ENCODE peak calls at places on chromosomes 1 and 21, in six cellular contexts. One of them, this sample, is unnamed.

GRCh38 chr1:228527596-228527995 is 40.4 kb downstream of the RNF187 start:
- DNase-seq in IMR-90: no peak
- DNase-seq in K562: no peak
- DNase-seq in HepG2: no peak
- DNase-seq in GM12878: no peak
- DNase-seq in A549: no peak
- DNase-seq in this sample: no peak

GRCh38 chr1:97943354-97943753 is 22.5 kb upstream of the DPYD start:
- DNase-seq in GM12878: no peak
- DNase-seq in HepG2: no peak
- DNase-seq in A549: no peak
- DNase-seq in IMR-90: peak; percentile 78
- DNase-seq in K562: no peak
- DNase-seq in this sample: peak; percentile 55

GRCh38 chr1:201025571-201026002 is 2.1 kb upstream of the KIF21B start:
- DNase-seq in GM12878: no peak
- DNase-seq in K562: peak; percentile 56
- DNase-seq in A549: peak; percentile 79
- DNase-seq in HepG2: no peak
- DNase-seq in IMR-90: peak; percentile 79
- DNase-seq in this sample: no peak

GRCh38 chr21:35428489-35428888 is 379.4 kb upstream of the RUNX1 start:
- DNase-seq in HepG2: no peak
- DNase-seq in IMR-90: no peak
- DNase-seq in GM12878: no peak
- DNase-seq in K562: no peak
- DNase-seq in A549: no peak
- DNase-seq in this sample: no peak

GRCh38 chr1:185895208-185895900 is 161.2 kb downstream of the HMCN1 start:
- DNase-seq in HepG2: no peak
- DNase-seq in K562: no peak
- DNase-seq in A549: no peak
- DNase-seq in GM12878: no peak
- DNase-seq in IMR-90: no peak
- DNase-seq in this sample: no peak

GRCh38 chr1:174021611-174022079 is 512 bp downstream of the RC3H1 start:
- DNase-seq in GM12878: no peak
- DNase-seq in HepG2: peak; percentile 24
- DNase-seq in K562: peak; percentile 49
- DNase-seq in A549: no peak
- DNase-seq in IMR-90: peak; percentile 35
- DNase-seq in this sample: peak; percentile 72

GRCh38 chr1:58814251-58815068 is 30.6 kb upstream of the JUN start:
- DNase-seq in K562: peak; percentile 14
- DNase-seq in A549: no peak
- DNase-seq in GM12878: no peak
- DNase-seq in HepG2: no peak
- DNase-seq in IMR-90: peak; percentile 39
- DNase-seq in this sample: no peak

GRCh38 chr1:167601442-167602380 is 28.3 kb upstream of the RCSD1 start:
- DNase-seq in IMR-90: no peak
- DNase-seq in A549: no peak
- DNase-seq in HepG2: no peak
- DNase-seq in GM12878: no peak
- DNase-seq in K562: no peak
- DNase-seq in this sample: peak; percentile 30

GRCh38 chr21:31524140-31524539 is 135.4 kb upstream of the SOD1 start:
- DNase-seq in K562: no peak
- DNase-seq in HepG2: no peak
- DNase-seq in A549: no peak
- DNase-seq in IMR-90: no peak
- DNase-seq in GM12878: no peak
- DNase-seq in this sample: no peak

GRCh38 chr1:212291505-212292134 is 6.4 kb downstream of the PPP2R5A start:
- DNase-seq in K562: peak; percentile 37
- DNase-seq in IMR-90: peak; percentile 44
- DNase-seq in A549: peak; percentile 66
- DNase-seq in GM12878: no peak
- DNase-seq in HepG2: peak; percentile 50
- DNase-seq in this sample: peak; percentile 71

GRCh38 chr1:22296701-22297591 is 154.0 kb upstream of the WNT4 start:
- DNase-seq in HepG2: no peak
- DNase-seq in K562: peak; percentile 50
- DNase-seq in A549: no peak
- DNase-seq in IMR-90: no peak
- DNase-seq in GM12878: no peak
- DNase-seq in this sample: no peak

GRCh38 chr1:182888736-182889531 is 49.8 kb downstream of the DHX9 start:
- DNase-seq in GM12878: no peak
- DNase-seq in K562: no peak
- DNase-seq in A549: no peak
- DNase-seq in IMR-90: peak; percentile 71
- DNase-seq in HepG2: no peak
- DNase-seq in this sample: no peak

GRCh38 chr1:52523376-52523775 is 29.5 kb downstream of the TUT4 start:
- DNase-seq in GM12878: no peak
- DNase-seq in IMR-90: peak; percentile 76
- DNase-seq in HepG2: no peak
- DNase-seq in A549: no peak
- DNase-seq in K562: no peak
- DNase-seq in this sample: no peak

GRCh38 chr1:236207121-236207520 is 64.8 kb downstream of the GPR137B start:
- DNase-seq in K562: no peak
- DNase-seq in A549: no peak
- DNase-seq in GM12878: no peak
- DNase-seq in IMR-90: no peak
- DNase-seq in HepG2: no peak
- DNase-seq in this sample: no peak

GRCh38 chr1:244837597-244838258 is 2.3 kb downstream of the COX20 start:
- DNase-seq in HepG2: peak; percentile 25
- DNase-seq in A549: no peak
- DNase-seq in IMR-90: no peak
- DNase-seq in GM12878: no peak
- DNase-seq in K562: peak; percentile 27
- DNase-seq in this sample: no peak

GRCh38 chr1:32138965-32139364 is 31.1 kb downstream of the KPNA6 start:
- DNase-seq in HepG2: peak; percentile 57
- DNase-seq in GM12878: no peak
- DNase-seq in A549: peak; percentile 39
- DNase-seq in IMR-90: peak; percentile 55
- DNase-seq in K562: no peak
- DNase-seq in this sample: no peak

GRCh38 chr1:41950820-41951219 is 32.1 kb upstream of the HIVEP3 start:
- DNase-seq in K562: no peak
- DNase-seq in GM12878: peak; percentile 81
- DNase-seq in HepG2: no peak
- DNase-seq in IMR-90: peak; percentile 16
- DNase-seq in A549: no peak
- DNase-seq in this sample: no peak

GRCh38 chr1:24586970-24587820 is 31.3 kb downstream of the NCMAP start:
- DNase-seq in K562: peak; percentile 75
- DNase-seq in GM12878: no peak
- DNase-seq in A549: peak; percentile 49
- DNase-seq in HepG2: peak; percentile 53
- DNase-seq in IMR-90: peak; percentile 63
- DNase-seq in this sample: peak; percentile 73

DNA sequence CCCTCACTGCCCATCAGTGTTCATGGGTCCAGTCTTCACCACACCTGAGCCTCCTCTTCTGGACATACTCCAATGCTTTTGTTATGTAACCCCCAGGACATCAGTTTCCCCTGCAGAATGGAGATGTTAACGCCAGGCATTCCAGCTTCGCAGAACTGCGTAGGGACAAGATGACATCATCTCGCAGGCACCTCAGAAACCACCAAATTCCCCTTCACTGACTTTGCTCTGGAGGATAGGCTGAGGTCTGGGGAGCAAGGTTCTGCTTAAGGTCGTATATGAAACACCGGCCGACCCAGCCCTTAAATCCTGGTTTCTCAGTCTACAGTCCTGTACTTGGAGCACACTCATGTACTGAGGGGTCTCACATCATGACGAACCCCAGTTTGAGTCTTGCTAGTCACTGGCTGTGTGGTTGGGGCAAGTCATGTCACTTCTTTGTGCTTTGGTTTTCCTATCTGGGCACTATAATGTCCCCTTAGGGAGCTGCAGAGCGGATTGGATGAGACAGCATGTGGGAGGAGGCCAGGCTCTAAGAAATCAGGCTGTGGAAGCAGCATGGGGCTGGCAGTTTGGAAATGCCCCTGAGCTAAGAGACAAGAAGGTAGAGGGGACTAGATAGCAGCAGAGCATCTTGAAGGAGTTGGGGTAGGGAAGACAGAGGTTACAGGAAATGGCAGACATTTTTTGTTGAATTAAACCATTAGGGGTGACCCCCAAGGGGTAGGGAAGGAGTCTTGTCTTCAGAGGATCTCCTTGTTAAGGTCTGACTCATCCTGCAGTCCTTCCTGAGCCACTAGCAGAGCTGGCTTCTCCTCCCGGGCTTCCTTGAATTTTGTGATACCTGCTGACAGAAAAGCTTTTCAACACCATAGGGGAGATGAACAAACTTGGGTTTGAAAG is 138.3 kb downstream of the FOXD2 start:
- DNase-seq in HepG2: no peak
- DNase-seq in IMR-90: peak; percentile 56
- DNase-seq in K562: no peak
- DNase-seq in A549: no peak
- DNase-seq in GM12878: no peak
- DNase-seq in this sample: no peak
- TF ChIP-seq SMC3 in HepG2: no peak
- TF ChIP-seq SMC3 in IMR-90: no peak
- TF ChIP-seq SMC3 in K562: no peak
- TF ChIP-seq SMC3 in A549: no peak
- TF ChIP-seq SMC3 in GM12878: no peak
- TF ChIP-seq SMC3 in this sample: no peak

GRCh38 chr21:44789880-44790279 is 11.7 kb downstream of the UBE2G2 start:
- DNase-seq in GM12878: no peak
- DNase-seq in IMR-90: peak; percentile 58
- DNase-seq in A549: no peak
- DNase-seq in K562: no peak
- DNase-seq in HepG2: no peak
- DNase-seq in this sample: no peak

GRCh38 chr21:44791993-44792392 is 9.6 kb downstream of the UBE2G2 start:
- DNase-seq in A549: no peak
- DNase-seq in IMR-90: no peak
- DNase-seq in K562: no peak
- DNase-seq in GM12878: no peak
- DNase-seq in HepG2: peak; percentile 20
- DNase-seq in this sample: no peak

GRCh38 chr21:44790401-44790800 is 11.2 kb downstream of the UBE2G2 start:
- DNase-seq in A549: no peak
- DNase-seq in K562: no peak
- DNase-seq in HepG2: no peak
- DNase-seq in IMR-90: no peak
- DNase-seq in GM12878: no peak
- DNase-seq in this sample: no peak

GRCh38 chr21:44792653-44793052 is 9.0 kb downstream of the UBE2G2 start:
- DNase-seq in IMR-90: no peak
- DNase-seq in A549: no peak
- DNase-seq in HepG2: no peak
- DNase-seq in K562: no peak
- DNase-seq in GM12878: no peak
- DNase-seq in this sample: no peak

DNA sequence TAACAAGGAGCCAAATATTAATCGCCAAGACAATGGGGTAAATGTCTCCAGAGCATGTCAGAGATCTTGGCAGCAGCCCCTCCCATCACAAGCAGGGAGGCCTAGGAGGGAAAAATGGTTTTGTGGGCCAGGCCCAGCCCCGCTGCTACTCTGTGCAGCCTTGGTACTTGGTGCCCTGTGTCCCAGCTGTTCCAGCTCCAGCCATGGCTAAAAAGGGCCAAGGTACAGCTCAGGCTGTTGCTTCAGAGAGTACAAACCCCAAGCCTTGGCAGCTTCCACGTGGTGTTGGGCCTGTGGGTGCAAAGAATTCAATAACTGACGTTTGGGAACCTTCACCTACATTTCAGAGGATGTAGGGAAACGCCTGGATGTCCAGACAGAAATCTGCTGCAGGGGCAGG is 10.4 kb downstream of the UBE2G2 start:
- DNase-seq in GM12878: no peak
- DNase-seq in HepG2: no peak
- DNase-seq in A549: no peak
- DNase-seq in K562: no peak
- DNase-seq in IMR-90: no peak
- DNase-seq in this sample: no peak
- TF ChIP-seq SMC3 in GM12878: no peak
- TF ChIP-seq SMC3 in HepG2: no peak
- TF ChIP-seq SMC3 in A549: no peak
- TF ChIP-seq SMC3 in K562: no peak
- TF ChIP-seq SMC3 in IMR-90: no peak
- TF ChIP-seq SMC3 in this sample: no peak

GRCh38 chr1:223834660-223835263 is 11.0 kb downstream of the TP53BP2 start:
- DNase-seq in K562: no peak
- DNase-seq in A549: no peak
- DNase-seq in GM12878: no peak
- DNase-seq in IMR-90: peak; percentile 95
- DNase-seq in HepG2: no peak
- DNase-seq in this sample: no peak

GRCh38 chr1:223832637-223832943 is 13.2 kb downstream of the TP53BP2 start:
- DNase-seq in HepG2: no peak
- DNase-seq in K562: no peak
- DNase-seq in IMR-90: no peak
- DNase-seq in GM12878: no peak
- DNase-seq in A549: no peak
- DNase-seq in this sample: no peak

GRCh38 chr1:223835754-223836153 is 10.0 kb downstream of the TP53BP2 start:
- DNase-seq in IMR-90: no peak
- DNase-seq in GM12878: no peak
- DNase-seq in A549: no peak
- DNase-seq in K562: no peak
- DNase-seq in HepG2: no peak
- DNase-seq in this sample: no peak

GRCh38 chr1:223831755-223832636 is 13.8 kb downstream of the TP53BP2 start:
- DNase-seq in A549: peak; percentile 38
- DNase-seq in K562: no peak
- DNase-seq in GM12878: no peak
- DNase-seq in HepG2: no peak
- DNase-seq in IMR-90: peak; percentile 88
- DNase-seq in this sample: peak; percentile 19

DNA sequence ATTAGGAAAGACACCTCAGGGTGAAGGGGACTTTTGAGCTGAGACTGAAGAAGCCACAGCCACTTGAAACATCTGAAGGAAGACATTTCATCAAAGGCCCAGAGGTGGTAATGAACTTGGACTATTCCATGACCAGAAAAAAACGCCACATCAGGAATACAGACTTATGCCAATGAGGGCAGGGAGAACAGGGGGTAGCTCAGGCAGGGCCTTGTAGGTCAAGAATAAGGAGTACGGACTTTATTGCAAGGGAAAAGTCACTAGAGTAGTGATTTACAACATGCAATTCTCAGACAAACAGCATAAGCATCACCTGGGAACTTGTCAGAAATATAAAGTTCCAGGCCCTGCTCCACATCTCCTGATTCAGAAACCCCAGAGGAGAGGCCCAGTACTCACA is 11.8 kb downstream of the TP53BP2 start:
- DNase-seq in GM12878: no peak
- DNase-seq in IMR-90: no peak
- DNase-seq in A549: no peak
- DNase-seq in HepG2: no peak
- DNase-seq in K562: no peak
- DNase-seq in this sample: no peak
- TF ChIP-seq SMC3 in GM12878: no peak
- TF ChIP-seq SMC3 in IMR-90: no peak
- TF ChIP-seq SMC3 in A549: no peak
- TF ChIP-seq SMC3 in HepG2: no peak
- TF ChIP-seq SMC3 in K562: no peak
- TF ChIP-seq SMC3 in this sample: no peak

GRCh38 chr21:20272791-20273362 is 725.3 kb upstream of the NCAM2 start:
- DNase-seq in GM12878: no peak
- DNase-seq in A549: no peak
- DNase-seq in IMR-90: no peak
- DNase-seq in K562: no peak
- DNase-seq in HepG2: no peak
- DNase-seq in this sample: no peak
- TF ChIP-seq SMC3 in GM12878: no peak
- TF ChIP-seq SMC3 in A549: no peak
- TF ChIP-seq SMC3 in IMR-90: no peak
- TF ChIP-seq SMC3 in K562: no peak
- TF ChIP-seq SMC3 in HepG2: no peak
- TF ChIP-seq SMC3 in this sample: no peak